ENCODE peak calls at places on chromosome 7, in eight cellular contexts. C is CD8-positive, alpha-beta T cell; S is upper lobe of right lung; F is prostate gland; N is CD8-positive, alpha-beta memory T cell; B is cardiac muscle cell; E is fibroblast of lung; H is GM12878. X is an unnamed sample. For H3K4me1, the result is how much of the 10 kb centered on the place peaks cover.

GRCh38 chr7:84675633-84676034 is 481.0 kb upstream of the SEMA3A start:
- DNase-seq in C (no peak), S (no peak), F (no peak), N (no peak), B (no peak), E (peak), H (no peak), X (peak)

GRCh38 chr7:143882611-143883078 is 19.3 kb downstream of the TCAF1 start:
- DNase-seq in C (no peak), S (peak), F (peak), N (no peak), B (peak), E (peak), H (no peak), X (no peak)

GRCh38 chr7:156004265-156005201 is 192.3 kb upstream of the SHH start:
- DNase-seq in C (no peak), S (peak), F (no peak), N (no peak), B (no peak), E (no peak), H (no peak), X (no peak)

GRCh38 chr7:33250421-33250827 is 121.1 kb downstream of the BBS9 start:
- DNase-seq in C (no peak), S (no peak), F (no peak), N (no peak), B (no peak), E (peak), H (no peak), X (no peak)

GRCh38 chr7:100370746-100371145 is 2.5 kb upstream of the PILRA start:
- DNase-seq in C (no peak), S (peak), F (no peak), N (no peak), B (no peak), E (no peak), H (no peak), X (no peak)

GRCh38 chr7:116969371-116969902 is 16.1 kb downstream of the ST7 start:
- DNase-seq in C (no peak), S (no peak), F (no peak), N (no peak), B (no peak), E (no peak), H (no peak), X (no peak)

GRCh38 chr7:68547794-68548193 is 1050.5 kb upstream of the AUTS2 start:
- DNase-seq in C (no peak), S (no peak), F (no peak), N (no peak), B (no peak), E (no peak), H (no peak), X (peak)

GRCh38 chr7:122887198-122887597 is 938 bp upstream of the CADPS2 start:
- DNase-seq in C (no peak), S (peak), F (peak), N (no peak), B (peak), E (peak), H (no peak), X (peak)

GRCh38 chr7:36281945-36282727 is 107.5 kb upstream of the ANLN start:
- DNase-seq in C (no peak), S (no peak), F (no peak), N (no peak), B (no peak), E (no peak), H (no peak), X (no peak)

GRCh38 chr7:104535841-104536240 is 207.4 kb downstream of the LHFPL3 start:
- DNase-seq in C (no peak), S (no peak), F (no peak), N (no peak), B (no peak), E (no peak), H (no peak), X (no peak)

GRCh38 chr7:111092406-111093160 is 1.7 kb downstream of the LRRN3 start:
- DNase-seq in C (no peak), S (no peak), F (no peak), N (no peak), B (no peak), E (no peak), H (no peak), X (no peak)

GRCh38 chr7:99693427-99694200 is 13.8 kb upstream of the CYP3A5 start:
- DNase-seq in C (peak), S (no peak), F (no peak), N (peak), B (peak), E (no peak), H (no peak), X (peak)

GRCh38 chr7:32481921-32482320 is 8.3 kb downstream of the LSM5 start:
- DNase-seq in C (no peak), S (no peak), F (no peak), N (no peak), B (no peak), E (no peak), H (no peak), X (no peak)

GRCh38 chr7:98733036-98733435 is 116.0 kb downstream of the NPTX2 start:
- DNase-seq in C (no peak), S (no peak), F (no peak), N (no peak), B (no peak), E (peak), H (peak), X (peak)

GRCh38 chr7:74280985-74281384 is 8.2 kb upstream of the CLIP2 start:
- DNase-seq in C (no peak), S (no peak), F (no peak), N (no peak), B (no peak), E (peak), H (no peak), X (no peak)

GRCh38 chr7:95690367-95690947 is 81.9 kb upstream of the DYNC1I1 start:
- DNase-seq in C (no peak), S (no peak), F (no peak), N (no peak), B (peak), E (peak), H (peak), X (peak)

GRCh38 chr7:132118641-132119040 is 457.6 kb downstream of the PLXNA4 start:
- DNase-seq in C (no peak), S (no peak), F (no peak), N (no peak), B (no peak), E (no peak), H (no peak), X (no peak)

GRCh38 chr7:135077642-135078041 is 70.2 kb upstream of the TMEM140 start:
- DNase-seq in C (no peak), S (no peak), F (no peak), N (no peak), B (no peak), E (no peak), H (no peak), X (no peak)

GRCh38 chr7:50416509-50417299 is 33.4 kb downstream of the FIGNL1 start:
- DNase-seq in C (no peak), S (no peak), F (no peak), N (no peak), B (peak), E (no peak), H (peak), X (no peak)

GRCh38 chr7:80858141-80858903 is 60.5 kb downstream of the SEMA3C start:
- DNase-seq in C (no peak), S (no peak), F (no peak), N (no peak), B (no peak), E (peak), H (no peak), X (no peak)

GRCh38 chr7:80856769-80857168 is 62.1 kb downstream of the SEMA3C start:
- DNase-seq in C (no peak), S (no peak), F (no peak), N (no peak), B (no peak), E (no peak), H (no peak), X (no peak)

DNA sequence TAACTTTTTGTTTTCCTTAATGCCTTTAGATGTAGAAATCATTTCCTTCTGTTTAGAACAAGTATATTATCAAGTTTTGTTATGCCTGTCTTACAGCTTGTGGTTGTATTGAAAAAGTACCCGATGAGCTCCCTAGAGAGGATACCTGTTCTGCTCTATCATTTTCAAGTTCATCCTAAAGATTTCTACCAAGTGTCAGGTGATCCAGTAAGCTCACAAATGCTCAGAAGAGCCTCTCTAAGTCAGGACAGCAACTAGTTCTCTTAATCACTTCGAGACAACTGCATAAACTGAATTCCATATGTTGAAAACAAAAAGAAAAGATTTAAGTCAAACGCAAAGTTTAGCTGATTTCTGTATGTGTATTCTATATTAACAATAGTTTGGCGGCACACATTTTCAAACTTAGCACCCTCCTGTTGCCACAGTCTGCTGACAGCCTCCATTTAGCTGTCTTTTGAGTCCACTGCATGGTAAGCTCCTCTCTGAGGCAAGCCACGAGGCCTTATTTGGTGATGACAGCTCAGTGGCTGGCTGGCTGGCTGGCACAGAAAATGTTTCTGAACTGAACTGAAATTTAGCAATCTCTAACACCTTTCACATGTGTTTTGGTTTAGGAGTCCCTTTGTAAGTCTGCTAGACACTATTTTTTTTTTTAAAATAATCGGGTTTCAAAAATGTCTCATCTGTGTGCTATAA is 59.4 kb downstream of the SEMA3C start:
- DNase-seq in C (no peak), S (no peak), F (peak), N (no peak), B (peak), E (peak), H (no peak), X (no peak)
- H3K27ac ChIP-seq in C (no peak), S (no peak), F (peak), N (no peak), B (peak), E (peak), H (no peak), X (no peak)

DNA sequence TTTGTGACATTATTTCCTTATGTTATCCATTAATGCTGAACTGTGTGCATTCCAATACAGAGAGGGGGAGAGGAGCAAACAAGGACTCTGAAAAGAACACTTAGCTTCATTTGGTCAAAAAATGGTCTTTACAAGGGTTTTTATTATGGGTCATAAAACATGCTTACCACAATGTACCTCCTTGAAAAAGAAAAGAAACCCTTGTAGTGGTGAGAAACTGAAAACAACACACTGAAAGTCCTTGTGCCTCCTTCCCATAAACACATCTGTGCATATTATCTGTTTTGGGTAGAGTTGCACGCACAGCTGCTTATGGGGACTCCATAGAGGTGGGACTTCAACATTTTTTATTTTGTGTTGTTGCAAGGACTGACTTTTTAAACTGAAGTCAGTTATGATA is 98.7 kb downstream of the CDK6 start:
- DNase-seq in C (no peak), S (no peak), F (no peak), N (no peak), B (no peak), E (no peak), H (peak), X (no peak)
- H3K4me1 ChIP-seq in C (under half), S (under half), F (under half), N (under half), B (under half), E (under half), H (under half), X (under half)

DNA sequence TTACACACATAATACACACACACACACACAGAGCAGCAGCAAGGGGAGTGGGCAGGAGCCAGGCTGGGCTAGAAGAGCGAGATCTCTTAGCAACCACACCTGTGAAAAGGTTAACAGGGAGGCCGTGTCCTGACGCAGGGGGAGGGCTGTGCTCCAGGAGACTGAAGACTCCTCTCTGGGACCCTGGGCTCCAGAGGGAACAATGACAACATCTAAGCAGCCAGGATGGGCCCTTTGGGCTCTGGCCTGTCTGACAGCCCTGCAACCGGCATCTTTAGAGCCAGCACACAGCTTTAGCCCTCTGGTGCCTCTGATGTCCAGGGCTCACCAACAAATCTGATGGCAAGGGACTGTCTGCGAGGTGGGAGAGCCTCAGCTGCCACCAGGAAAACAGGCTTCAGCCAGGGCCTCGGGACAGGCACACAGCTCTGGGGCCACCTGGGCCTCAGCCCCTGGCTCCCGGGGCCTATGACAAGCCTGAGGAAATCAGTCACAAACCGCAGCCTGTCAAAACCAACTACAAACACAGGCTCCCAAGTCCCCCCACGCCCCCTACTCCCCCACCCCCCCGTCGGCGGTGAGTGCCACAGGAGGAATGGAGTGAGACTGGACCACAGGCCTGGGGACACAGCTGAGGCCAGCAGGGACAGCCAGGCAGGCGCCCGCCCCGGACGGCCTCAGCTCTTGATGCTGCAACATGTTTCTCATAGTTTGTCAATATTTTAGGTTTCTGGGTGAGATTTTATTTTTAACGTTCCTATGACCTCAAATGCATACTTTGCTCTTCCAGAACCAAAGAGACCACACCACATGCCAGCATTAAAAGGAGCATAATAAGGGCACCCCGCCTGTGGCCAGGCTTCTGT is 102.8 kb downstream of the TNS3 start:
- DNase-seq in C (no peak), S (no peak), F (no peak), N (no peak), B (no peak), E (no peak), H (no peak), X (no peak)
- H3K4me3 ChIP-seq in C (no peak), S (no peak), F (no peak), N (no peak), B (no peak), E (no peak), H (peak), X (no peak)

DNA sequence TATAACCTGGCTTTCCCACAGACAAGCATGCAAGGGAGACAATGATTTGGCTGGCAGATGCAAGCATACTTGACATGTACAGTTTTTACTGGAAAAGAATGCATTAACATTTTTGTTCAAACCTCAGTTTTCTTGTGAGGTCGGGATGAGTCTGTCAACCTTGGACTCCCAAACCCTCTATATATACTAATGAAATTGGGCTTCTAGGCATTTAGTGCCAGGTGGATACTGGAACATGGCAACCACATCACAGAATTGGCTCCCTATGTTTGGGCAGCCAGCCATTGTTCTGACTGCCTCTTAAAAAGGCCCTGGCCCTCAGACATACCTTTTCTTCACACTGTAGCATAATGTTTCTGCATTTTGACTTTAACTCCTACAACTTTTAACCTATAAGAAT is 39.1 kb downstream of the CDK6 start:
- DNase-seq in C (no peak), S (no peak), F (no peak), N (no peak), B (no peak), E (no peak), H (no peak), X (no peak)
- H3K27ac ChIP-seq in C (no peak), S (no peak), F (no peak), N (no peak), B (peak), E (no peak), H (no peak), X (no peak)

DNA sequence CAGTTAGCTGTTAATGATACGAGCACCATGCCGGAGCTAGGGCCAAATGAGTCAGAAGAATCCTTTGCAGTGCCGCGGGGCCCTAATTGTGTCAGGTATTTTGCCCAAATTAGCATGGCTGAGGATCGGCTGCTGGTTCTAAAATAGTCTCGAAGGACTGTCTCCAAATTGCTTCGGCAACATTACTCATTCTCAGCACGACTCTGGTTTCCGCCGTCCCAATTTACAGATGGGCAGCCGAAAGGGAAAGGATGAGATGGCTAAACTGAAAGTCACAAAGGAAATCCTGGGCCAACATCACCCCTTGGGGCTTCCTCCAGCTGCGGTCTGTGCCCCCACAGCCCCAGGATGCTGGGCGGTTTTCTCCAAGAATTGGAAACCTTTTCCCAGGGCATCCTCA is 351.4 kb downstream of the PAXIP1 start:
- DNase-seq in C (no peak), S (no peak), F (no peak), N (no peak), B (no peak), E (no peak), H (no peak), X (no peak)
- H3K4me1 ChIP-seq in C (under half), S (under half), F (under half), N (under half), B (under half), E (under half), H (under half), X (under half)

GRCh38 chr7:151427705-151428392 is 12.1 kb downstream of the CRYGN start:
- DNase-seq in C (no peak), S (no peak), F (no peak), N (peak), B (no peak), E (no peak), H (no peak), X (no peak)

GRCh38 chr7:151426486-151426905 is 13.4 kb downstream of the CRYGN start:
- DNase-seq in C (no peak), S (no peak), F (peak), N (no peak), B (no peak), E (peak), H (no peak), X (no peak)

GRCh38 chr7:151428393-151429231 is 11.3 kb downstream of the CRYGN start:
- DNase-seq in C (no peak), S (no peak), F (no peak), N (no peak), B (peak), E (peak), H (no peak), X (peak)

GRCh38 chr7:151425670-151426075 is 14.3 kb downstream of the CRYGN start:
- DNase-seq in C (no peak), S (peak), F (no peak), N (no peak), B (no peak), E (peak), H (no peak), X (no peak)

GRCh38 chr7:151426906-151427704 is 12.8 kb downstream of the CRYGN start:
- DNase-seq in C (no peak), S (no peak), F (no peak), N (no peak), B (no peak), E (no peak), H (no peak), X (no peak)
- H3K4me3 ChIP-seq in C (no peak), S (no peak), F (no peak), N (no peak), B (no peak), E (no peak), H (no peak), X (no peak)

DNA sequence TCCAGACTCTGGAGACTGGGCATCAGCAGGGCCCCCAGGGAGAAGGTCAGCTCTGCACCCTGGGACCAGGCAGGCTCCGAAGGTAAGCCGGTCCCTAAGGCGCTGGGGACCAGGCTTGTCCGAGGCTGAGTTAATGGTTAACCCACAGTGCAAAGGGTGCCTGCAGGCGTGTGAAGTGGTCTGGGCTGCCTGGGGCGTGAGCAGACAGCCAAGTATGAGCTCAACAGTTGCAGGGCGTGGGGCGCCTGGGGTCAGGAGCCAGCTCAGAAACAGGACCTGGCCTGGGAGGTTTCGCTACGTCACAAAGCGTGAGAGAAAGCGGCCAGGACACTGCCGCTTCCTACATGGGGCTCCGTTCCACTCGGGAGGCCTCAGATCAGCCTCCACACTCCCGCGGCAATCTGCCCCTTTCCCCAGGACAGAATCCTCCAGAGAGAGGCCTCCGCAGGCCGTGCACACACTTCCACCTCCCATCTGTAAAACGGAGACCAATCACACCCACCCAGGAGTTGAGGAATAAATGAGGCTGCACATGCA is 16.0 kb downstream of the PDGFA start:
- DNase-seq in C (no peak), S (peak), F (no peak), N (no peak), B (no peak), E (no peak), H (no peak), X (no peak)
- H3K27ac ChIP-seq in C (no peak), S (peak), F (no peak), N (no peak), B (no peak), E (no peak), H (no peak), X (no peak)

GRCh38 chr7:101947899-101948298 is 130.5 kb downstream of the CUX1 start:
- DNase-seq in C (no peak), S (no peak), F (no peak), N (no peak), B (peak), E (peak), H (no peak), X (no peak)
- H3K4me1 ChIP-seq in C (under half), S (under half), F (under half), N (under half), B (half or more), E (under half), H (under half), X (under half)

X was measured in PC-9.